ENCODE peak calls at places on chromosomes 5 and 9, in eight cellular contexts. R is activated CD4-positive, alpha-beta memory T cell treated with anti-CD3 and anti-CD28 coated beads, Interleukin-2, amount 10 ng/mL, durations not matched to agents 7 days and 5 days; B is GM03348; J is fibroblast of pulmonary artery; V is HFFc6; G is stimulated activated CD8-positive, alpha-beta memory T cell treated with anti-CD3 and anti-CD28 coated beads, Interleukin-15, amount 100 ng/mL, for 4 hours; A is activated T-cell treated with anti-CD3 and anti-CD28 coated beads for 1 hour; M is effector CD4-positive, alpha-beta T cell. D is an unnamed sample.

GRCh38 chr5:103013933-103014552 is 105.9 kb downstream of the GIN1 start:
- DNase-seq in J (peak), V (no peak), R (no peak), B (no peak), M (no peak), G (no peak), A (no peak), D (no peak)

GRCh38 chr9:87212563-87213154 is 265.4 kb upstream of the GAS1 start:
- DNase-seq in J (no peak), V (peak), G (no peak), R (no peak), A (no peak), B (no peak), M (no peak), D (no peak)

GRCh38 chr9:4116708-4117460 is 183.0 kb downstream of the GLIS3 start:
- DNase-seq in A (no peak), V (no peak), J (no peak), R (no peak), M (no peak), B (peak), G (no peak), D (no peak)

GRCh38 chr9:115650768-115651167 is 502.8 kb upstream of the PAPPA start:
- DNase-seq in B (peak), G (no peak), A (no peak), V (peak), J (peak), M (no peak), R (no peak), D (no peak)

GRCh38 chr5:134554319-134555222 is 29.1 kb downstream of the JADE2 start:
- DNase-seq in A (no peak), V (peak), B (peak), G (peak), M (peak), J (peak), R (peak), D (peak)

GRCh38 chr5:61884242-61884855 is 421.7 kb upstream of the KIF2A start:
- DNase-seq in A (no peak), M (no peak), J (no peak), V (no peak), G (no peak), R (no peak), B (no peak), D (no peak)

GRCh38 chr5:141646026-141646425 is 5.2 kb downstream of the FCHSD1 start:
- DNase-seq in B (no peak), R (no peak), M (no peak), G (no peak), A (no peak), V (no peak), J (no peak), D (no peak)

GRCh38 chr9:35940474-35941467 is 17.2 kb downstream of the OR2S2 start:
- DNase-seq in A (no peak), M (peak), G (no peak), V (no peak), R (no peak), B (no peak), J (no peak), D (no peak)

GRCh38 chr9:17349816-17350215 is 215.0 kb downstream of the CNTLN start:
- DNase-seq in J (peak), B (peak), A (no peak), V (peak), G (no peak), M (no peak), R (no peak), D (no peak)

GRCh38 chr9:11025775-11026174 is 413.0 kb upstream of the PTPRD start:
- DNase-seq in A (no peak), V (no peak), M (no peak), B (no peak), R (no peak), G (no peak), J (no peak), D (no peak)

GRCh38 chr9:75372499-75373268 is 284.4 kb downstream of the OSTF1 start:
- DNase-seq in B (no peak), R (no peak), A (no peak), V (no peak), J (no peak), M (no peak), G (no peak), D (no peak)

GRCh38 chr9:101477214-101477613 is 41.6 kb upstream of the ALDOB start:
- DNase-seq in M (no peak), A (no peak), V (peak), J (no peak), G (no peak), B (no peak), R (no peak), D (no peak)

GRCh38 chr5:100647461-100648230 is 112.5 kb downstream of the FAM174A start:
- DNase-seq in A (peak), J (peak), B (no peak), G (no peak), M (no peak), R (peak), V (no peak), D (peak)

GRCh38 chr9:69469136-69469535 is 144.1 kb downstream of the ENTREP1 start:
- DNase-seq in V (no peak), G (no peak), J (no peak), B (no peak), A (no peak), M (no peak), R (no peak), D (no peak)

GRCh38 chr5:75044406-75044805 is 8.0 kb downstream of the GCNT4 start:
- DNase-seq in M (no peak), R (no peak), V (no peak), G (no peak), B (no peak), A (no peak), J (no peak), D (no peak)

GRCh38 chr9:31582561-31582960 is 801.9 kb upstream of the ACO1 start:
- DNase-seq in G (no peak), V (no peak), R (no peak), J (no peak), M (no peak), B (no peak), A (no peak), D (no peak)

GRCh38 chr5:124088289-124089064 is 576.5 kb downstream of the CSNK1G3 start:
- DNase-seq in A (no peak), B (no peak), M (no peak), V (no peak), J (no peak), G (no peak), R (no peak), D (no peak)

GRCh38 chr9:137919095-137919465 is 41.5 kb downstream of the CACNA1B start:
- DNase-seq in V (no peak), G (no peak), J (no peak), M (no peak), A (no peak), R (no peak), B (no peak), D (no peak)

GRCh38 chr5:136025900-136026299 is 2.9 kb upstream of the TGFBI start:
- DNase-seq in J (peak), M (no peak), A (no peak), V (no peak), G (no peak), B (peak), R (no peak), D (peak)

D was measured in Peyer's patch.